ENCODE peak calls at places on chromosome 11, in nine cellular contexts. E is transverse colon; U is tibial artery; J is CD4-positive, alpha-beta memory T cell; G is upper lobe of right lung; V is neural progenitor cell; B is GM23248; Y is SK-N-SH; I is thoracic aorta. L is an unnamed sample. For H3K4me1, the result is how much of the 10 kb centered on the place peaks cover.

GRCh38 chr11:61102667-61103491 is 590 bp downstream of the CD5 start:
- DNase-seq in U (no peak), Y (no peak), E (no peak), V (no peak), I (no peak), B (no peak), J (peak), G (peak), L (no peak)

GRCh38 chr11:15769203-15769602 is 587.1 kb downstream of the SOX6 start:
- DNase-seq in U (no peak), I (no peak), Y (no peak), J (no peak), E (peak), B (no peak), V (no peak), G (peak), L (no peak)

GRCh38 chr11:21142007-21142406 is 472.6 kb downstream of the NELL1 start:
- DNase-seq in Y (peak), B (no peak), I (no peak), E (no peak), J (no peak), G (no peak), U (no peak), V (peak), L (no peak)

GRCh38 chr11:81869337-81870065 is 864.2 kb downstream of the FAM181B start:
- DNase-seq in J (peak), U (no peak), E (peak), I (no peak), Y (no peak), V (no peak), G (no peak), B (no peak), L (peak)

GRCh38 chr11:20458905-20459632 is 71.6 kb downstream of the PRMT3 start:
- DNase-seq in I (no peak), G (no peak), B (no peak), V (no peak), U (no peak), Y (peak), J (no peak), E (no peak), L (no peak)

GRCh38 chr11:112290462-112290894 is 29.8 kb upstream of the PLET1 start:
- DNase-seq in Y (no peak), U (no peak), J (no peak), E (no peak), V (peak), B (no peak), I (no peak), G (no peak), L (no peak)

GRCh38 chr11:82732734-82733443 is 775 bp downstream of the FAM181B start:
- DNase-seq in Y (peak), V (peak), J (no peak), I (no peak), B (peak), G (peak), E (peak), U (no peak), L (no peak)

GRCh38 chr11:82854242-82854641 is 46.0 kb downstream of the PRCP start:
- DNase-seq in Y (no peak), I (no peak), G (no peak), B (peak), J (no peak), E (no peak), V (no peak), U (no peak), L (no peak)

GRCh38 chr11:115672999-115673411 is 168.8 kb upstream of the CADM1 start:
- DNase-seq in B (peak), J (no peak), Y (no peak), I (no peak), G (no peak), V (no peak), E (no peak), U (peak), L (no peak)

GRCh38 chr11:95459268-95460040 is 228.5 kb upstream of the SESN3 start:
- DNase-seq in E (no peak), Y (peak), G (no peak), B (peak), U (no peak), I (no peak), J (no peak), V (no peak), L (no peak)

GRCh38 chr11:65546217-65546958 is 11.8 kb downstream of the LTBP3 start:
- DNase-seq in J (peak), V (peak), Y (peak), G (peak), U (peak), B (no peak), I (no peak), E (peak), L (peak)

DNA sequence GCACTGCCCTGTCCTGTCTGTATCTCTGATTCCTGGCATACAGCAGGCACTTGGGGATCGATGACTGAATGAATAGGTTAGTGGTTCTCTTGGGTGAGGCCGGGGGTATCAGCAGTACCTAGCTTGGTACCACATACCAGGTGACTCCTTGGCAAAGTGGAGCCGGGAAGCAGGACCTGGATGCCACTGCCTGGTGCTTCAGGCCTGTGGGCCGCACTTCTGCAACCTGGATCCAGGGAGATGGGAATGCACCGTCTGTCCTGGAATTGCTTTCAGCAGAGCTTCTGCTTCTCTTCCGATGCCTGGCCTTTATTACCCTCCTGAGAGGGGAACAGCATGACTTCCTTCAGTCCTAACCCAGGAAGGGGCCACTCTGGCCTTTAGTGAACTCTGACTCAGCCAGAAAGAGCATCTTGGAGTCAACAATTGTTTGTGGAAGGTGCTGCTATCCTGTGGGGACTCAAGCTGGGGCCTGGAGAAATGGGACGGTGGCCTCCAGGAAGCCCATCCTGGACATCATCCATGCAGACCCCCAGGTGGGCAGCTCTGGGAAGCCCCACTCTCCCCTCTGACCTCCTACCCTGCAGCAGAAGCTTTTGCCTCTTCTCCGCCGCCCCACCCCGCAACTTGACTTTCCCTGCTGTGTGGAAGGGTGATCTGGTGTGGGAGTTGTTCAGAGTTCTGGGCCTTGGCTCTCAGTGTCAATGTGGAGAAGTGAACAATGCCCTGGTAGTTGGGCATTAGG is 5.1 kb downstream of the CD82 start:
- DNase-seq in Y (peak), E (no peak), J (no peak), I (no peak), V (no peak), U (no peak), B (no peak), G (no peak), L (no peak)
- H3K4me1 ChIP-seq in Y (half or more), E (under half), J (half or more), I (under half), V (under half), U (half or more), B (under half), G (half or more), L (half or more)

DNA sequence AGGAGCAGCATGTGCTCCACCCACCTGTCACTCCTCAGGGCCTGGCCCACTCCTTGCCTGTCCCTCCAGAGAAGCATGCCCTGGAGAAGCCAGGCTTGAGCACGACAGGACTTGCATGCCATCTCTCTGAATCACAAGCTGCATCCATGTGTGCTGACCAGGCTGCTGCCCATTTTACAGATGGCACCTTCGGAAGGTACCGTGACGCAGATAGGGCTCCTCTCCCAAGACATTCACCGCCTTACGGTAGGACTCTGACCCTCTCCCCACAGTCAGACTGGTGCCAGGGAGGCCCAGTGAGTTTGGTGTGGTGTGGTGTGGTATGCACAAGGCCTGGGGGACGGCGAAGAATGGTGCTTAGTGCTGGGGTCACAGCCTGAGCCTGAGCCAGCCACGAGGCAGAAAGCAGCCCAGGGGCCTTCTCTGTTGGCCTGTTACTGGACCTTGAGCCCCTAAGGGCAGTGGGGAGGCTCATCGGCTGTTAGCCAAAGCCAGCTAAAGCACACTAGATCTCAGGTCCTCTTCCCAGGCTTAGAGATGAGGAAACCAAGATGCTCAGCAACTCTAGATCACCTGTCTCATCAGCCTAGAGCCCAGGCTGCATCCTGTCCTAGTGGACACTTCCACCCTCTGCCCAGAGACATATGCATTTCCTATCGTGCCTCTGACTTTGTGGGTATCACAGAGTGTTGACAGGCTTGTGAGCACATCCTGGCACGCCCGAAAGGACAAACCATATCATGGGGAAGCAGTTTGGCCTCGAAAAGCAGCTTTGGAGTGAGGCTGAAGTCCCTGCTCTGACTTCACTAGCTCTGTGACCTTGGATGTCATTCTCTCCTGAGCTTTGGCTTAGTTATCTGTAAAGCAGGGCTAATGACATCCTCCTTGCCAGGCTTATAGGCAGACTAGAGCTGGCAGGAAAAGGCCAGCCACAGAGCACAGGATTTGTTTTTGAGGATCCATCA is 17.8 kb downstream of the CYB5R2 start:
- DNase-seq in E (no peak), J (no peak), U (no peak), Y (no peak), I (no peak), B (no peak), G (no peak), V (no peak), L (no peak)
- H3K27ac ChIP-seq in E (no peak), J (no peak), U (no peak), Y (no peak), I (no peak), B (no peak), G (no peak), V (no peak), L (no peak)

GRCh38 chr11:31821235-31821764 is 10.2 kb upstream of the PAX6 start:
- DNase-seq in G (no peak), I (no peak), U (no peak), Y (no peak), E (no peak), J (no peak), B (no peak), V (no peak), L (no peak)

GRCh38 chr11:31818874-31819331 is 7.8 kb upstream of the PAX6 start:
- DNase-seq in G (no peak), B (no peak), U (no peak), J (no peak), Y (peak), I (no peak), E (no peak), V (peak), L (no peak)

GRCh38 chr11:31817621-31818493 is 6.7 kb upstream of the PAX6 start:
- DNase-seq in G (no peak), I (no peak), U (no peak), J (no peak), E (no peak), V (peak), Y (peak), B (no peak), L (no peak)

GRCh38 chr11:31820438-31820818 is 9.3 kb upstream of the PAX6 start:
- DNase-seq in B (no peak), G (no peak), V (peak), U (no peak), Y (peak), I (no peak), J (no peak), E (no peak), L (no peak)

DNA sequence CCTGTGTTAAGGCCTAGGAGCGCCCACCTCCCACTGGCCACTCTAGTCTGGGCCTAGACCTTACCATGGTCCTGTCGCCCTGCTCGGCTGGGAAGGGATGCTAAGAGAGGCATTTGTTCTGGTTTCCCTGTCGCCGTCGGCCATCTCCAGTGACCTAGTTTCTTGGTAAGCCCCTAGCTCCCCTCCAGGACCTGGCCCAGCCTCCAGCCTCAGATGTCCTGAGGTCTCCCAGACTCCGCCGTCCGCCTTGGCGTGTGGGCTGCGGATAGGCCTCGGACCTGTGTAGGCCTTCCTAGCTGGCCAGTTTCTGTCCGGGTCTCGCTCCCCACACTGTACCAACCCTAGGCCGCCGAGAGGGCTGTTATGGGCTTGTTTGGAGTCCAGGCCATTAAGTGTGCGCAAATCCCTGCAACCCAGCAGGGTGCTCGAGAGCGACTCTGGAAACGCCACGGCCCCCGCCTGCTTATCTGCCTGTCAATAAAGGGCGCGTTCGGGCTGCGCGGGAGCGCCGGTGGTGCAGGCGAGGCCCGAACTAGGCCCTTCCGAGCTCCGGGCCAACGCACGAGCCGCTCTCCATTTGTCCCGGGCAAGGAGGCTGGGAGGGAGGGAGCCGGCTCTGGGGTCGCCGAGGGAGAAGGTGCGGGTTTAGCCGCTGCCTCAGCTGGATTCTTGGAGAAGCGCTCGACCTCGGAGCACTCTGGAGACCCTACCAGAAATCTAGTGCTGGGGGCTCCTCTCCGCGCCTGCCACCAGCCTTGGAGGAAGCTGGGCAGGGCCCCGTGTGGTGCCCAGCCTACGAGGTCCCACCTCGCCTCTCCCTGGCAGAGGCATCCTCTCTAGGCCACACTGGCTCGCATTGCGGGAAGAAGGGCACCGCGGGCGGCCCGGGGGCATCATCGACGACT is 8.7 kb upstream of the PAX6 start:
- DNase-seq in E (no peak), G (no peak), Y (peak), B (no peak), I (no peak), J (no peak), U (no peak), V (peak), L (no peak)
- H3K4me1 ChIP-seq in E (under half), G (under half), Y (under half), B (under half), I (under half), J (under half), U (under half), V (half or more), L (under half)

DNA sequence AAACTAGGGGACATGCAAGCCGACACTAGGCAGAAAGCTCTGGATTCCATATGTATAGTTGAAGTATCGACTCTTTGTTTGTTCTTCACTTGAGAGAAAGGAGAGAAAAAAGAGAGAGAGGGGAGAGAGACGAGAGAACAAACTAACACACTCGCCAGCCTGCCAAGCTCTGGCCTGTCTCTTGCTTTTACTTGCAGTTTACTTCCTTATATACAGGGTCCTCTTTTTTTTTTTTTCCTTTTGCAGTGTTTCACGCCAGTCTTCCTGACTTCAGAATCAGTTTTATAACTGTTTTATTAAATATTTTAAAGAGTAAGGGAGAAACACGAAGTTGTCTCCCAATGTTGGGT is 19.9 kb downstream of the TEAD1 start:
- DNase-seq in G (no peak), E (peak), B (peak), V (no peak), J (no peak), U (peak), Y (no peak), I (no peak), L (no peak)
- H3K27ac ChIP-seq in G (peak), E (peak), B (peak), V (no peak), J (no peak), U (peak), Y (peak), I (peak), L (no peak)

GRCh38 chr11:119903389-119903788 is 174.4 kb upstream of the NECTIN1 start:
- DNase-seq in V (no peak), E (no peak), I (no peak), J (no peak), B (no peak), G (peak), Y (no peak), U (no peak), L (no peak)
- H3K4me1 ChIP-seq in V (under half), E (under half), I (under half), J (under half), B (under half), G (under half), Y (under half), U (under half), L (under half)

GRCh38 chr11:16794047-16794818 is 55.8 kb downstream of the C11orf58 start:
- DNase-seq in E (no peak), V (peak), J (no peak), I (no peak), B (no peak), Y (no peak), G (no peak), U (no peak), L (no peak)

GRCh38 chr11:16791494-16791961 is 53.1 kb downstream of the C11orf58 start:
- DNase-seq in B (peak), G (no peak), E (no peak), I (peak), Y (no peak), U (peak), J (no peak), V (no peak), L (no peak)

GRCh38 chr11:16793511-16793910 is 55.1 kb downstream of the C11orf58 start:
- DNase-seq in U (no peak), I (no peak), J (no peak), V (no peak), E (no peak), B (no peak), G (no peak), Y (no peak), L (no peak)

GRCh38 chr11:16792426-16792825 is 54.0 kb downstream of the C11orf58 start:
- DNase-seq in B (peak), G (no peak), U (no peak), I (no peak), Y (no peak), V (no peak), E (no peak), J (no peak), L (no peak)

DNA sequence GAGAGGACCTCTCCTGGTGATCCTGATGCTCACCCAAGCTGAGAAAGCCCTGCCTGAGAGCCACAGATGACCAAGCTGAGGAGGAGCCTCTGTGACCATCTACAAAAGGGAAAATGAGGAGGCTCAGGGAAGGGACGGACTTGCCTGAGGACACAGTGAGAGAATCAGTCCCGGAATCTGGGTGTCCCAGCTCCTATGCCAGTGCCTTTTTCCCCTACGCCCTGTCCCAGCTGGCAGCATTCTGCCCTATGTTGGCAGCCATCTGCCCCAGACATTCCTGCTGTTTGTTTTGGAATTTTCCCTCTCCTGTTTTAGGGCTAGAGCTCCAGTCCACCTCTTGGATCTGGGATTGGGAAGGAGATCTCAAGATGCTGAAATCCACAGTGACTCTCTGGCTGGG is 54.6 kb downstream of the C11orf58 start:
- DNase-seq in E (no peak), G (no peak), V (no peak), I (no peak), U (no peak), Y (no peak), J (no peak), B (no peak), L (no peak)
- H3K27ac ChIP-seq in E (no peak), G (peak), V (no peak), I (peak), U (peak), Y (no peak), J (no peak), B (no peak), L (no peak)

DNA sequence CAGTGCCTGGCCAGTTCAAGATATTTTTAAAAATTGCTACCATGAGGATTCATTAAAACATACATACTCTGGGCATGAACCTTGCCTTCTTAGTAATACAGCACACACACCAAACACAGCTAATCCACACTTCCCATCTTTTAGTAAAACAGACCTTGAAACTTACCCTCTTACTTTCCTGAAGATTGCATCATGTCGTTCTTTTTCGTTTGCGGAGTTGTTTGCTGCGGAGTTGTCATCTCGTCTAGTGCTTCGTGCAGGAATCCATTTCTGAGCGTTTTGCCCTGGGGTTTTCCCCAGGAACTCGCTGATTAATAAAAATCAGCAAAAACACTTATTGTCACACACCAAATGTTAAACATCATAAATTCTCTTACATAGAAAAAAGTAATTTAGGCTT is 3.0 kb downstream of the EIF4G2 start:
- DNase-seq in V (no peak), Y (no peak), U (no peak), G (no peak), E (no peak), J (no peak), B (no peak), I (no peak), L (no peak)
- H3K4me1 ChIP-seq in V (under half), Y (under half), U (under half), G (under half), E (under half), J (half or more), B (under half), I (under half), L (half or more)

GRCh38 chr11:102240502-102240901 is 76.8 kb upstream of the BIRC3 start:
- DNase-seq in V (no peak), E (no peak), G (no peak), U (no peak), B (peak), J (no peak), I (no peak), Y (no peak), L (no peak)

GRCh38 chr11:102243399-102243884 is 73.8 kb upstream of the BIRC3 start:
- DNase-seq in B (no peak), E (no peak), G (no peak), J (no peak), U (no peak), I (no peak), Y (no peak), V (no peak), L (no peak)

GRCh38 chr11:102239906-102240305 is 77.4 kb upstream of the BIRC3 start:
- DNase-seq in I (no peak), Y (no peak), E (no peak), V (no peak), B (no peak), J (no peak), G (no peak), U (no peak), L (no peak)

GRCh38 chr11:102238287-102238894 is 78.9 kb upstream of the BIRC3 start:
- DNase-seq in G (no peak), V (no peak), B (no peak), U (no peak), J (no peak), Y (no peak), E (no peak), I (no peak), L (no peak)

GRCh38 chr11:102241026-102241425 is 76.3 kb upstream of the BIRC3 start:
- DNase-seq in E (no peak), V (no peak), B (peak), U (no peak), J (no peak), G (no peak), Y (no peak), I (no peak), L (no peak)
- H3K27ac ChIP-seq in E (no peak), V (no peak), B (peak), U (no peak), J (no peak), G (no peak), Y (peak), I (peak), L (no peak)

L was measured in CD8-positive, alpha-beta T cell.